ENCODE peak calls at places on chromosomes 12 and 14, in six cellular contexts. F is IMR-90, E is prostate gland, D is Peyer's patch, L is A549, U is colonic mucosa. Q is an unnamed sample. For H3K9me3, the result is how much of the 10 kb centered on the place peaks cover.

GRCh38 chr12:119154435-119154818 is 24.3 kb upstream of the HSPB8 start:
- DNase-seq in F (no peak), E (no peak), D (no peak), L (no peak), U (no peak), Q (no peak)

GRCh38 chr14:74512431-74512830 is 18.9 kb downstream of the ISCA2 start:
- DNase-seq in F (no peak), E (no peak), D (no peak), L (no peak), U (no peak), Q (no peak)

GRCh38 chr12:46303039-46303666 is 34.3 kb upstream of the SLC38A1 start:
- DNase-seq in F (peak), E (peak), D (peak), L (no peak), U (peak), Q (peak)

GRCh38 chr12:51048601-51049369 is 658 bp downstream of the LETMD1 start:
- DNase-seq in F (no peak), E (no peak), D (no peak), L (no peak), U (peak), Q (peak)

GRCh38 chr14:61151276-61151675 is 129.9 kb downstream of the TMEM30B start:
- DNase-seq in F (peak), E (no peak), D (no peak), L (no peak), U (no peak), Q (no peak)

GRCh38 chr12:124780752-124781685 is 82.6 kb downstream of the SCARB1 start:
- DNase-seq in F (no peak), E (peak), D (no peak), L (no peak), U (no peak), Q (peak)

GRCh38 chr12:67415473-67415872 is 146.3 kb downstream of the CAND1 start:
- DNase-seq in F (peak), E (no peak), D (no peak), L (no peak), U (no peak), Q (peak)

GRCh38 chr12:105573574-105573973 is 243.1 kb downstream of the C12orf75 start:
- DNase-seq in F (no peak), E (no peak), D (no peak), L (no peak), U (no peak), Q (no peak)

GRCh38 chr12:58920102-58920955 is at the start of gene LRIG3:
- DNase-seq in F (peak), E (peak), D (peak), L (peak), U (peak), Q (peak)

GRCh38 chr14:25411933-25412757 is 362.2 kb upstream of the STXBP6 start:
- DNase-seq in F (no peak), E (no peak), D (no peak), L (no peak), U (no peak), Q (no peak)

GRCh38 chr14:66623838-66624237 is 115.9 kb downstream of the GPHN start:
- DNase-seq in F (no peak), E (no peak), D (no peak), L (no peak), U (no peak), Q (no peak)

GRCh38 chr14:99133563-99134332 is 138.2 kb downstream of the BCL11B start:
- DNase-seq in F (no peak), E (peak), D (peak), L (no peak), U (no peak), Q (no peak)

GRCh38 chr12:110536834-110537604 is 34.9 kb downstream of the RAD9B start:
- DNase-seq in F (peak), E (no peak), D (no peak), L (no peak), U (no peak), Q (peak)

GRCh38 chr12:62640910-62641448 is 174.4 kb downstream of the MON2 start:
- DNase-seq in F (peak), E (no peak), D (no peak), L (no peak), U (no peak), Q (no peak)

GRCh38 chr12:96770239-96770780 is 136.7 kb upstream of the NEDD1 start:
- DNase-seq in F (no peak), E (no peak), D (no peak), L (no peak), U (no peak), Q (no peak)

GRCh38 chr12:109927622-109928021 is 27.5 kb downstream of the TCHP start:
- DNase-seq in F (peak), E (no peak), D (peak), L (peak), U (peak), Q (no peak)

GRCh38 chr12:65528127-65528526 is 249.6 kb downstream of the MSRB3 start:
- DNase-seq in F (no peak), E (no peak), D (no peak), L (no peak), U (no peak), Q (no peak)

GRCh38 chr14:80390911-80391310 is 179.6 kb upstream of the DIO2 start:
- DNase-seq in F (peak), E (no peak), D (no peak), L (peak), U (no peak), Q (peak)

GRCh38 chr14:64423987-64424386 is 35.8 kb downstream of the MTHFD1 start:
- DNase-seq in F (peak), E (no peak), D (no peak), L (no peak), U (no peak), Q (no peak)

GRCh38 chr12:98895086-98895651 is 250.1 kb downstream of the APAF1 start:
- DNase-seq in F (no peak), E (no peak), D (no peak), L (no peak), U (no peak), Q (no peak)

GRCh38 chr12:89208661-89209096 is 143.6 kb downstream of the DUSP6 start:
- DNase-seq in F (peak), E (no peak), D (no peak), L (no peak), U (no peak), Q (no peak)

GRCh38 chr12:12714276-12715001 is 2.7 kb upstream of the CDKN1B start:
- DNase-seq in F (peak), E (peak), D (peak), L (no peak), U (peak), Q (no peak)

GRCh38 chr12:64739778-64740177 is 19.4 kb downstream of the GNS start:
- DNase-seq in F (peak), E (no peak), D (no peak), L (no peak), U (no peak), Q (peak)

GRCh38 chr12:131555197-131555820 is 155.6 kb upstream of the SFSWAP start:
- DNase-seq in F (no peak), E (no peak), D (no peak), L (no peak), U (no peak), Q (peak)

GRCh38 chr12:21527451-21528180 is 1.5 kb downstream of the SPX start:
- DNase-seq in F (peak), E (peak), D (peak), L (peak), U (peak), Q (peak)

GRCh38 chr12:25436206-25436912 is 116.7 kb downstream of the LMNTD1 start:
- DNase-seq in F (peak), E (peak), D (no peak), L (peak), U (peak), Q (peak)

GRCh38 chr12:3189282-3189681 is 112.1 kb downstream of the TSPAN9 start:
- DNase-seq in F (no peak), E (no peak), D (no peak), L (no peak), U (no peak), Q (no peak)

GRCh38 chr12:53074999-53075370 is 4.2 kb downstream of the SPRYD3 start:
- DNase-seq in F (no peak), E (no peak), D (no peak), L (no peak), U (no peak), Q (no peak)

GRCh38 chr12:32548691-32549412 is 130.2 kb upstream of the DNM1L start:
- DNase-seq in F (peak), E (no peak), D (no peak), L (no peak), U (no peak), Q (peak)

GRCh38 chr12:93108958-93109357 is 179.9 kb upstream of the EEA1 start:
- DNase-seq in F (peak), E (no peak), D (no peak), L (no peak), U (no peak), Q (no peak)

GRCh38 chr14:92633274-92633616 is 115.2 kb downstream of the LGMN start:
- DNase-seq in F (no peak), E (no peak), D (no peak), L (no peak), U (no peak), Q (no peak)

GRCh38 chr12:11749943-11750690 is 100.6 kb downstream of the ETV6 start:
- DNase-seq in F (no peak), E (no peak), D (peak), L (no peak), U (no peak), Q (no peak)

GRCh38 chr12:47942327-47943230 is 20.8 kb upstream of the TMEM106C start:
- DNase-seq in F (no peak), E (no peak), D (peak), L (no peak), U (no peak), Q (no peak)

GRCh38 chr12:53843545-53843944 is 91.8 kb upstream of the CISTR start:
- DNase-seq in F (no peak), E (no peak), D (no peak), L (no peak), U (no peak), Q (no peak)

GRCh38 chr14:73833530-73834257 is 17.9 kb upstream of the PTGR2 start:
- DNase-seq in F (peak), E (no peak), D (no peak), L (no peak), U (no peak), Q (no peak)

GRCh38 chr14:36069535-36069900 is 107.0 kb downstream of the PTCSC3 start:
- DNase-seq in F (peak), E (peak), D (no peak), L (peak), U (no peak), Q (peak)

GRCh38 chr14:93332032-93332852 is 594 bp downstream of the BTBD7 start:
- DNase-seq in F (peak), E (peak), D (peak), L (no peak), U (peak), Q (peak)

GRCh38 chr14:68285421-68286179 is 466.0 kb downstream of the RAD51B start:
- DNase-seq in F (no peak), E (no peak), D (peak), L (no peak), U (no peak), Q (no peak)
- H3K9me3 ChIP-seq in F (under half), E (under half), D (under half), L (under half), U (under half), Q (under half)

GRCh38 chr14:96959992-96960391 is 162.8 kb downstream of the VRK1 start:
- DNase-seq in F (no peak), E (no peak), D (peak), L (no peak), U (no peak), Q (no peak)

GRCh38 chr14:96962337-96962736 is 165.2 kb downstream of the VRK1 start:
- DNase-seq in F (no peak), E (no peak), D (peak), L (no peak), U (no peak), Q (no peak)

GRCh38 chr14:96960598-96961116 is 163.5 kb downstream of the VRK1 start:
- DNase-seq in F (no peak), E (no peak), D (peak), L (no peak), U (no peak), Q (no peak)

GRCh38 chr14:96958057-96958456 is 160.9 kb downstream of the VRK1 start:
- DNase-seq in F (no peak), E (no peak), D (peak), L (no peak), U (no peak), Q (no peak)

GRCh38 chr14:96961895-96962294 is 164.7 kb downstream of the VRK1 start:
- DNase-seq in F (no peak), E (no peak), D (no peak), L (no peak), U (no peak), Q (no peak)
- H3K9me3 ChIP-seq in F (under half), E (under half), D (under half), L (under half), U (under half), Q (under half)

DNA sequence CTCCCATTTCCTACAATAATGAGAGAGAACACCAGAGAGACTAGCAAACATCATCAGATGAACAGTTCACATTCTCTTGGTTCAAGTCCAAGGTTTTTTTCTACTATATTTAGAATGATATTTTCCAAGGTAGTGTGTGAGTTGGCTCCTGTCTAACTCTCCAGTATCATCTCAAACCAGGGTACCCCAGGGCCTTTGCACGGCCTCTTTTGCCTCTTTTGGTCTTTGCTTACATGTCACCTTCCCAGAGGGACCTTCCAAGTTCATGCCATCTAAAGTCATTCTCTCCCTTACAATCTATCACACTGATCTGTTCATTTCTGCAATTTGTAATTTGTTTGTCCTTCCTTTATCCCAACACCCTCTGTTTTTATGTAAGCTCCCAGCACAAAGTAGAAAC is 264.5 kb downstream of the VRK1 start:
- DNase-seq in F (no peak), E (no peak), D (no peak), L (no peak), U (no peak), Q (no peak)
- H3K9me3 ChIP-seq in F (under half), E (under half), D (under half), L (under half), U (under half), Q (under half)

DNA sequence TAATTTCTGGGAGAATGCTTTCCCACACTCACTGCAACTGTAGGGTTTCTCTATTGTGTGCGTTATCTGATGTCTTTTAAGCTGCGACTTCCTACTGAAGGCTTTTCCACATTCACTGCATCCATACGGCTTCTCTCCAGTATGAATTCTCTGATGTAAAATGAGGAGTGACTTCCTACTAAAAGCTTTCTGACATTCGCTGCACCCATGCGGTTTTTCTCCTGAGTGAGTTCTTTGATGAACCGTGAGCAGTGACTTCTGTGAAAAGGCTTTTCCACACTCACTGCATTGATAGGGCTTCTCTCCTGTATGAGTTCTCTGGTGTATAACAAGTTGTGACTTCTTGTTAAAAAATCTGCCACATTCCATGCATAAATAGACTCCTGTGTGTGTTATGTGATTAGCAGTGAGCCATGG is 29.7 kb downstream of the ZNF605 start:
- DNase-seq in F (no peak), E (no peak), D (no peak), L (no peak), U (no peak), Q (no peak)
- H3K9me3 ChIP-seq in F (half or more), E (under half), D (under half), L (half or more), U (under half), Q (half or more)

DNA sequence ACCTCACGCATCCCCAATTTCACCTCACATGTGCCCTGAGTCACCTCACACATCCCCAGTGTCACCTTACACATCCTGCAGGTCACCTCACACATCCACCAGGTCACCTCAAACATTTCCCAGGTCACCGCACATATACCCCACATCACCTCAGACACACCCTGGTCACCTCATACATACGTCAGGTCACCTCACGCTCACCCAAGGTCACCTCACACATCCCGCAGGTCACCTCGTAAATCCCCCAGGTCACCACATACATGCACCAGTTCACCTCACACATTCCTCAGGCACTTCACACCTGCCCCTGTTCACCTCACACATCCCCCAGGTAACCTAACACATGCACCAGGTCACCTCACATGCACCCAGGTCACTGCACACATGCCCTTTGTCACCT is 864.0 kb downstream of the TMEM121 start:
- DNase-seq in F (no peak), E (no peak), D (no peak), L (no peak), U (no peak), Q (no peak)
- H3K9me3 ChIP-seq in F (under half), E (under half), D (under half), L (under half), U (under half), Q (under half)

GRCh38 chr12:126389215-126389841 is 1324.1 kb downstream of the AACS start:
- DNase-seq in F (no peak), E (no peak), D (no peak), L (no peak), U (peak), Q (no peak)
- H3K9me3 ChIP-seq in F (under half), E (under half), D (under half), L (under half), U (under half), Q (under half)

GRCh38 chr12:108650083-108650482 is 16.4 kb upstream of the SELPLG start:
- DNase-seq in F (no peak), E (no peak), D (no peak), L (no peak), U (no peak), Q (no peak)
- H3K9me3 ChIP-seq in F (under half), E (under half), D (under half), L (under half), U (under half), Q (under half)

GRCh38 chr14:53110103-53110502 is 43.0 kb downstream of the DDHD1 start:
- DNase-seq in F (no peak), E (no peak), D (no peak), L (no peak), U (no peak), Q (no peak)

GRCh38 chr14:53109028-53109687 is 44.0 kb downstream of the DDHD1 start:
- DNase-seq in F (no peak), E (no peak), D (peak), L (no peak), U (no peak), Q (no peak)

GRCh38 chr14:53109688-53110041 is 43.5 kb downstream of the DDHD1 start:
- DNase-seq in F (no peak), E (no peak), D (no peak), L (no peak), U (no peak), Q (no peak)

GRCh38 chr14:53108292-53108937 is 44.7 kb downstream of the DDHD1 start:
- DNase-seq in F (no peak), E (no peak), D (no peak), L (no peak), U (no peak), Q (no peak)

DNA sequence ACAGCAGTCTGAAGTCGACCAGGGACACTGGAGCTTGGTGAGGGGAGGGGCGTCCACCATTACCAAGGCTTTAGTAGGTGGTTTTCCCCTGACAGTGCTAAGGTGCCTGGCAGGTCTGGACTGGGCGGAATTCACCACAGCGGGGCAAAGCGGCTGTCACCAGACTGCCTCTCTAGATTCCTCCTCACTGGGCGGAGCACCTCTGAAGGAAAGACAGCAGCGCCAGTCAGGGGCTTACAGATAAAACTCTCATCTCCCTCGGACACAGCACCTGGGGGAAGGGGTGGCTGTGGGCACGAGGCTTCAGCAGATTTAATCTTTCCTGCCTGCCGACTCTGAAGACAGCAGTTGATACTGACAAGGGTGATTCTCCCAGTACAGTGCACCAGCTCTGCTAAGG is 39.1 kb downstream of the DDHD1 start:
- DNase-seq in F (no peak), E (no peak), D (no peak), L (no peak), U (no peak), Q (no peak)
- H3K9me3 ChIP-seq in F (under half), E (under half), D (under half), L (under half), U (under half), Q (under half)

GRCh38 chr14:106507354-106507753 is 981.0 kb downstream of the TMEM121 start:
- DNase-seq in F (no peak), E (no peak), D (no peak), L (no peak), U (no peak), Q (no peak)

GRCh38 chr14:106509176-106509575 is 982.8 kb downstream of the TMEM121 start:
- DNase-seq in F (no peak), E (no peak), D (no peak), L (no peak), U (no peak), Q (no peak)

GRCh38 chr14:106508216-106508615 is 981.8 kb downstream of the TMEM121 start:
- DNase-seq in F (no peak), E (no peak), D (no peak), L (no peak), U (no peak), Q (no peak)

GRCh38 chr14:106509795-106510194 is 983.4 kb downstream of the TMEM121 start:
- DNase-seq in F (no peak), E (no peak), D (no peak), L (no peak), U (no peak), Q (no peak)

GRCh38 chr14:106506901-106507305 is 980.5 kb downstream of the TMEM121 start:
- DNase-seq in F (no peak), E (no peak), D (peak), L (no peak), U (peak), Q (no peak)
- H3K9me3 ChIP-seq in F (under half), E (under half), D (under half), L (under half), U (under half), Q (under half)

DNA sequence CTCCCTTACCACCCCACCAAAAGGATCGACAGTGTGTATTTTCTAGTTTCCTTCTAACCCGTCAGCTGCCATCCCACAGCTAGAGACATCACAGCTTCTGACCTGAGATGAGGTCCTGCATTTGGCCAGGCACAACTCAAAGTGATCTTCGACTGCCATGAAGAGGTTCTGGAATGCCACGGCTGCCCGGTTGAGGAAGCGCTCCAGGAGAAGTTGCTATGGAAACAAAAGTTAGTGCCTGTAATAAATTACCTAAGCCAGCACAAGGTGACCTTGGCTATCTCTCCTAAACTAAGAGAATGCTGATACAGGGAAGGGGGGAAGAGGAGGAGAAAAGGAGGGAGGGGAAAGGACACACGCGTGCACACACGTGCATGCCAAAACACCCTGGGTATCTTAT is 18.2 kb downstream of the SPRING1 start:
- DNase-seq in F (no peak), E (no peak), D (no peak), L (no peak), U (no peak), Q (no peak)
- H3K9me3 ChIP-seq in F (under half), E (under half), D (under half), L (under half), U (under half), Q (under half)

Q was measured in mammary epithelial cell.